ENCODE peak calls at places on chromosomes 5 and 9, in five cellular contexts. T is LoVo, J is nucleus accumbens, C is HuH-7.5, V is tibial artery. P is an unnamed sample.

GRCh38 chr5:125026900-125027731 is 280.7 kb upstream of the ZNF608 start:
- DNase-seq in J (no peak), C (no peak), V (no peak), T (peak), P (no peak)

GRCh38 chr5:94113-94892 is 2.3 kb downstream of the PLEKHG4B start:
- DNase-seq in V (no peak), T (no peak), J (no peak), C (no peak), P (no peak)

GRCh38 chr5:52709171-52709925 is 78.4 kb upstream of the ITGA1 start:
- DNase-seq in T (no peak), J (no peak), C (no peak), V (no peak), P (no peak)

GRCh38 chr5:141508808-141509611 is 20.1 kb downstream of the PCDHGC5 start:
- DNase-seq in C (no peak), J (no peak), V (peak), T (no peak), P (peak)

GRCh38 chr5:9653811-9654210 is 23.7 kb upstream of the TAS2R1 start:
- DNase-seq in V (no peak), T (peak), C (no peak), J (no peak), P (no peak)

GRCh38 chr9:1875251-1875851 is 139.8 kb upstream of the SMARCA2 start:
- DNase-seq in J (no peak), V (no peak), C (no peak), T (no peak), P (no peak)

GRCh38 chr9:123269316-123269715 is 930 bp upstream of the STRBP start:
- DNase-seq in T (no peak), J (no peak), C (no peak), V (no peak), P (no peak)

GRCh38 chr5:16437974-16438373 is 27.6 kb downstream of the ZNF622 start:
- DNase-seq in C (peak), T (no peak), V (no peak), J (no peak), P (no peak)

GRCh38 chr5:123819818-123820217 is 307.8 kb downstream of the CSNK1G3 start:
- DNase-seq in V (no peak), J (no peak), C (no peak), T (no peak), P (no peak)

GRCh38 chr5:172383231-172383802 is 71.0 kb downstream of the SH3PXD2B start:
- DNase-seq in T (peak), V (no peak), C (peak), J (no peak), P (no peak)